ENCODE peak calls at places on chromosomes 12 and 14, in ten cellular contexts. H is left cardiac atrium; J is adipocyte; X is choroid plexus epithelial cell; O is heart right ventricle; M is non-pigmented ciliary epithelial cell; G is CD8-positive, alpha-beta memory T cell; I is occipital lobe; U is activated CD4-positive, alpha-beta T cell treated with anti-CD3 and anti-CD28 coated beads, Interleukin-2, amount 50 U/mL, for 4 hours; R is HEK293T. T is an unnamed sample.

GRCh38 chr12:124621296-124621660 is 53.9 kb upstream of the NCOR2 start:
- DNase-seq in H (peak), J (no peak), X (peak), O (peak), M (no peak), G (no peak), I (no peak), U (no peak), R (no peak), T (no peak)

GRCh38 chr12:2639020-2639298 is 155.8 kb upstream of the FKBP4 start:
- DNase-seq in H (no peak), J (no peak), X (no peak), O (no peak), M (no peak), G (no peak), I (no peak), U (no peak), R (no peak), T (no peak)

GRCh38 chr14:63701614-63702291 is 26.1 kb downstream of the SGPP1 start:
- DNase-seq in H (no peak), J (no peak), X (no peak), O (no peak), M (no peak), G (no peak), I (no peak), U (no peak), R (no peak), T (no peak)

GRCh38 chr14:51430600-51430999 is 190.6 kb downstream of the TMX1 start:
- DNase-seq in H (no peak), J (peak), X (peak), O (no peak), M (no peak), G (no peak), I (no peak), U (no peak), R (no peak), T (no peak)

GRCh38 chr12:115411121-115411520 is 727.1 kb upstream of the TBX3 start:
- DNase-seq in H (no peak), J (no peak), X (peak), O (no peak), M (peak), G (no peak), I (no peak), U (no peak), R (no peak), T (no peak)

GRCh38 chr12:94813314-94813713 is 163.0 kb upstream of the TMCC3 start:
- DNase-seq in H (no peak), J (peak), X (peak), O (no peak), M (no peak), G (no peak), I (no peak), U (no peak), R (no peak), T (no peak)

GRCh38 chr14:82565825-82566224 is 1032.2 kb upstream of the SEL1L start:
- DNase-seq in H (no peak), J (no peak), X (no peak), O (no peak), M (no peak), G (no peak), I (no peak), U (no peak), R (no peak), T (no peak)

GRCh38 chr12:114936148-114937099 is 252.4 kb upstream of the TBX3 start:
- DNase-seq in H (no peak), J (no peak), X (peak), O (no peak), M (no peak), G (no peak), I (no peak), U (no peak), R (no peak), T (no peak)

GRCh38 chr14:100889641-100890040 is 13.9 kb downstream of the RTL1 start:
- DNase-seq in H (no peak), J (no peak), X (no peak), O (no peak), M (no peak), G (no peak), I (no peak), U (no peak), R (no peak), T (no peak)

GRCh38 chr12:76670776-76671175 is 93.1 kb upstream of the ZDHHC17 start:
- DNase-seq in H (no peak), J (peak), X (peak), O (no peak), M (peak), G (no peak), I (no peak), U (no peak), R (no peak), T (no peak)

GRCh38 chr14:91899213-91899612 is 31.9 kb upstream of the TC2N start:
- DNase-seq in H (no peak), J (no peak), X (no peak), O (no peak), M (no peak), G (no peak), I (no peak), U (no peak), R (no peak), T (no peak)

GRCh38 chr14:65555358-65555757 is 142.8 kb downstream of the FUT8 start:
- DNase-seq in H (no peak), J (no peak), X (no peak), O (no peak), M (no peak), G (no peak), I (no peak), U (no peak), R (no peak), T (no peak)

GRCh38 chr12:104958009-104958945 is at the start of gene SLC41A2:
- DNase-seq in H (peak), J (peak), X (peak), O (peak), M (peak), G (peak), I (peak), U (peak), R (peak), T (peak)

GRCh38 chr12:21276826-21277225 is 57.9 kb downstream of the SLCO1A2 start:
- DNase-seq in H (no peak), J (no peak), X (no peak), O (no peak), M (no peak), G (no peak), I (no peak), U (no peak), R (no peak), T (no peak)

GRCh38 chr12:47722926-47723631 is 2.2 kb downstream of the ENDOU start:
- DNase-seq in H (no peak), J (no peak), X (no peak), O (no peak), M (no peak), G (no peak), I (no peak), U (no peak), R (no peak), T (no peak)

GRCh38 chr12:5573390-5573789 is 141.5 kb downstream of the NTF3 start:
- DNase-seq in H (no peak), J (no peak), X (no peak), O (no peak), M (no peak), G (no peak), I (no peak), U (no peak), R (no peak), T (no peak)

GRCh38 chr14:38042356-38042755 is 165.3 kb upstream of the SSTR1 start:
- DNase-seq in H (no peak), J (peak), X (peak), O (no peak), M (peak), G (no peak), I (no peak), U (no peak), R (no peak), T (no peak)

GRCh38 chr14:104393898-104394605 is 185.5 kb upstream of the C14orf180 start:
- DNase-seq in H (peak), J (no peak), X (peak), O (peak), M (no peak), G (peak), I (no peak), U (peak), R (no peak), T (peak)

GRCh38 chr14:95533822-95534221 is 1.0 kb upstream of the GLRX5 start:
- DNase-seq in H (no peak), J (peak), X (no peak), O (no peak), M (no peak), G (no peak), I (no peak), U (no peak), R (no peak), T (no peak)

GRCh38 chr12:41778934-41779333 is 365.7 kb downstream of the GXYLT1 start:
- DNase-seq in H (no peak), J (no peak), X (no peak), O (no peak), M (no peak), G (no peak), I (no peak), U (no peak), R (no peak), T (no peak)

GRCh38 chr12:124913474-124914391 is 717 bp downstream of the UBC start:
- DNase-seq in H (peak), J (peak), X (peak), O (peak), M (no peak), G (peak), I (no peak), U (peak), R (peak), T (peak)

GRCh38 chr14:94132285-94132887 is 3.0 kb upstream of the IFI27L2 start:
- DNase-seq in H (no peak), J (peak), X (peak), O (peak), M (no peak), G (peak), I (no peak), U (peak), R (peak), T (peak)

GRCh38 chr12:87425942-87426554 is 603.2 kb downstream of the C12orf50 start:
- DNase-seq in H (no peak), J (no peak), X (no peak), O (no peak), M (no peak), G (no peak), I (no peak), U (no peak), R (no peak), T (no peak)

GRCh38 chr12:13170892-13171490 is 25.5 kb upstream of the EMP1 start:
- DNase-seq in H (no peak), J (no peak), X (no peak), O (no peak), M (no peak), G (no peak), I (no peak), U (no peak), R (no peak), T (no peak)

GRCh38 chr12:54370218-54370730 is 6.0 kb upstream of the GPR84 start:
- DNase-seq in H (peak), J (peak), X (peak), O (peak), M (no peak), G (peak), I (peak), U (no peak), R (peak), T (no peak)

GRCh38 chr12:93261505-93262094 is 116.1 kb upstream of the NUDT4 start:
- DNase-seq in H (no peak), J (no peak), X (no peak), O (no peak), M (no peak), G (no peak), I (no peak), U (no peak), R (no peak), T (no peak)

GRCh38 chr12:122057769-122058168 is 20.8 kb upstream of the MLXIP start:
- DNase-seq in H (no peak), J (no peak), X (no peak), O (no peak), M (no peak), G (no peak), I (no peak), U (no peak), R (no peak), T (no peak)

GRCh38 chr14:25111061-25111601 is 61.2 kb upstream of the STXBP6 start:
- DNase-seq in H (peak), J (peak), X (peak), O (peak), M (peak), G (no peak), I (no peak), U (no peak), R (no peak), T (no peak)

GRCh38 chr12:64826234-64826633 is 1.8 kb downstream of the TBC1D30 start:
- DNase-seq in H (peak), J (peak), X (peak), O (peak), M (peak), G (no peak), I (no peak), U (peak), R (peak), T (no peak)

GRCh38 chr12:111953455-111953854 is 59.5 kb downstream of the TMEM116 start:
- DNase-seq in H (peak), J (no peak), X (peak), O (no peak), M (no peak), G (no peak), I (no peak), U (no peak), R (no peak), T (no peak)

GRCh38 chr14:95173518-95173917 is 16.2 kb upstream of the DICER1 start:
- DNase-seq in H (no peak), J (no peak), X (no peak), O (no peak), M (no peak), G (no peak), I (no peak), U (no peak), R (no peak), T (no peak)

GRCh38 chr12:46664771-46665287 is 161.0 kb downstream of the SLC38A4 start:
- DNase-seq in H (no peak), J (peak), X (peak), O (no peak), M (peak), G (no peak), I (no peak), U (no peak), R (peak), T (no peak)

GRCh38 chr14:61103541-61104339 is 122.7 kb downstream of the SLC38A6 start:
- DNase-seq in H (peak), J (peak), X (peak), O (peak), M (peak), G (no peak), I (no peak), U (no peak), R (peak), T (no peak)

T was measured in activated T-helper 9 cell treated with anti-CD3 and anti-CD28 coated beads, Interleukin-2, amount 50 U/mL, for 16 hours.